ENCODE peak calls at places on chromosomes 1 and 21, in five cellular contexts. F is nephron progenitor cell, K is neural progenitor cell, H is activated T-cell treated with anti-CD3 and anti-CD28 coated beads for 48 hours, J is Calu3. T is an unnamed sample.

GRCh38 chr1:119653839-119654170 is 5.7 kb upstream of the ZNF697 start:
- DNase-seq in J (no peak), K (no peak), H (no peak), F (no peak), T (no peak)

GRCh38 chr1:229835226-229835625 is 209.2 kb downstream of the URB2 start:
- DNase-seq in J (no peak), H (no peak), K (no peak), F (no peak), T (no peak)

GRCh38 chr1:89821322-89822108 is 683 bp downstream of the LRRC8D start:
- DNase-seq in F (peak), K (peak), J (peak), H (peak), T (peak)

GRCh38 chr1:28417441-28418277 is 48.1 kb downstream of the PHACTR4 start:
- DNase-seq in F (no peak), K (no peak), H (no peak), J (peak), T (no peak)

GRCh38 chr1:180229483-180230415 is at the start of gene LHX4:
- DNase-seq in J (peak), H (no peak), F (peak), K (peak), T (peak)

GRCh38 chr1:89990976-89991831 is 3.7 kb upstream of the ZNF326 start:
- DNase-seq in J (no peak), F (no peak), H (no peak), K (no peak), T (no peak)

GRCh38 chr1:243301059-243301458 is 45.2 kb downstream of the SDCCAG8 start:
- DNase-seq in J (no peak), F (no peak), K (no peak), H (no peak), T (peak)

GRCh38 chr1:37255111-37255795 is 219.1 kb upstream of the ZC3H12A start:
- DNase-seq in F (peak), K (peak), J (peak), H (no peak), T (peak)

GRCh38 chr1:82538876-82539275 is 738.1 kb downstream of the ADGRL2 start:
- DNase-seq in K (no peak), H (no peak), J (no peak), F (no peak), T (peak)

GRCh38 chr21:46083271-46084040 is 14.5 kb upstream of the COL6A2 start:
- DNase-seq in J (no peak), H (no peak), K (no peak), F (no peak), T (no peak)

GRCh38 chr21:36704281-36704957 is 5.5 kb downstream of the SIM2 start:
- DNase-seq in H (no peak), J (no peak), F (no peak), K (peak), T (no peak)

GRCh38 chr1:115469703-115470476 is 131.8 kb upstream of the NGF start:
- DNase-seq in H (peak), J (peak), K (peak), F (peak), T (peak)

GRCh38 chr1:214367841-214368240 is 86.9 kb downstream of the SMYD2 start:
- DNase-seq in F (no peak), K (no peak), H (no peak), J (no peak), T (no peak)

GRCh38 chr1:196372896-196373536 is 235.2 kb downstream of the KCNT2 start:
- DNase-seq in H (no peak), F (no peak), K (peak), J (no peak), T (peak)

GRCh38 chr1:31423418-31423947 is 10.5 kb downstream of the SERINC2 start:
- DNase-seq in H (no peak), F (no peak), J (no peak), K (no peak), T (no peak)

GRCh38 chr1:185318431-185319151 is 1.5 kb upstream of the IVNS1ABP start:
- DNase-seq in F (no peak), K (no peak), H (no peak), J (no peak), T (no peak)

GRCh38 chr1:41665962-41666917 is 181.8 kb upstream of the EDN2 start:
- DNase-seq in F (no peak), J (no peak), H (no peak), K (no peak), T (no peak)

GRCh38 chr21:34852438-34852837 is 183.6 kb downstream of the CLIC6 start:
- DNase-seq in J (no peak), H (no peak), K (no peak), F (no peak), T (no peak)

GRCh38 chr1:167416506-167416905 is 101.8 kb downstream of the CD247 start:
- DNase-seq in K (peak), J (no peak), H (no peak), F (no peak), T (no peak)

GRCh38 chr1:48039088-48040049 is 42.2 kb upstream of the TRABD2B start:
- DNase-seq in K (no peak), F (peak), H (no peak), J (no peak), T (peak)

GRCh38 chr1:99665212-99665611 is 19.3 kb downstream of the PALMD start:
- DNase-seq in H (no peak), F (no peak), K (no peak), J (no peak), T (no peak)

GRCh38 chr1:17545354-17545753 is 5.9 kb downstream of the ARHGEF10L start:
- DNase-seq in F (no peak), H (no peak), K (no peak), J (no peak), T (peak)

GRCh38 chr1:226506921-226507320 is 41.6 kb upstream of the STUM start:
- DNase-seq in H (no peak), K (no peak), F (no peak), J (no peak), T (no peak)

GRCh38 chr1:152110860-152111514 is 4.3 kb downstream of the TCHH start:
- DNase-seq in J (peak), H (no peak), K (peak), F (peak), T (peak)

GRCh38 chr21:42735944-42736343 is 82.5 kb downstream of the PDE9A start:
- DNase-seq in K (no peak), J (no peak), H (no peak), F (no peak), T (no peak)